ENCODE peak calls at places on chromosomes 13 and 19, in eight cellular contexts. I, L, H, K, X, Q, M and T are unnamed samples.

GRCh38 chr13:28569886-28570285 is 75.0 kb upstream of the FLT1 start:
- DNase-seq in I (no peak), L (no peak), H (no peak), K (no peak), X (no peak), Q (no peak), M (no peak), T (no peak)

GRCh38 chr13:110421696-110422395 is 114.8 kb downstream of the COL4A2 start:
- DNase-seq in I (no peak), L (no peak), H (no peak), K (no peak), X (no peak), Q (peak), M (no peak), T (no peak)

GRCh38 chr19:45450042-45450380 is 17.8 kb upstream of the FOSB start:
- DNase-seq in I (peak), L (no peak), H (no peak), K (peak), X (no peak), Q (no peak), M (no peak), T (no peak)

GRCh38 chr13:55001881-55002280 is 1973.3 kb downstream of the OLFM4 start:
- DNase-seq in I (no peak), L (no peak), H (no peak), K (no peak), X (no peak), Q (no peak), M (peak), T (no peak)

GRCh38 chr19:5042556-5042955 is 73.6 kb downstream of the KDM4B start:
- DNase-seq in I (no peak), L (no peak), H (no peak), K (no peak), X (no peak), Q (no peak), M (peak), T (peak)

GRCh38 chr19:45254044-45254531 is 3.0 kb downstream of the MARK4 start:
- DNase-seq in I (no peak), L (no peak), H (no peak), K (no peak), X (no peak), Q (no peak), M (peak), T (peak)

GRCh38 chr19:48283908-48284307 is 14.0 kb downstream of the ZNF114 start:
- DNase-seq in I (no peak), L (no peak), H (no peak), K (no peak), X (no peak), Q (peak), M (peak), T (no peak)

GRCh38 chr19:41218249-41218614 is 791 bp upstream of the AXL start:
- DNase-seq in I (no peak), L (no peak), H (no peak), K (no peak), X (no peak), Q (no peak), M (no peak), T (no peak)

GRCh38 chr13:112969692-112970338 is 801 bp downstream of the MCF2L start:
- DNase-seq in I (no peak), L (peak), H (no peak), K (no peak), X (no peak), Q (no peak), M (no peak), T (peak)

GRCh38 chr13:79079351-79079839 is 326.7 kb downstream of the RBM26 start:
- DNase-seq in I (no peak), L (no peak), H (no peak), K (no peak), X (no peak), Q (no peak), M (no peak), T (no peak)

GRCh38 chr13:33676045-33676699 is 141.8 kb upstream of the RFC3 start:
- DNase-seq in I (no peak), L (no peak), H (no peak), K (no peak), X (no peak), Q (peak), M (no peak), T (no peak)

GRCh38 chr13:100608906-100609305 is 20.3 kb upstream of the GGACT start:
- DNase-seq in I (no peak), L (no peak), H (no peak), K (no peak), X (no peak), Q (no peak), M (no peak), T (no peak)

GRCh38 chr13:82867284-82867683 is 1015.0 kb downstream of the SLITRK1 start:
- DNase-seq in I (no peak), L (no peak), H (no peak), K (no peak), X (no peak), Q (no peak), M (no peak), T (no peak)

GRCh38 chr13:51643114-51643881 is 59.0 kb downstream of the WDFY2 start:
- DNase-seq in I (no peak), L (no peak), H (no peak), K (no peak), X (no peak), Q (peak), M (peak), T (no peak)

GRCh38 chr13:31209172-31209818 is 9.5 kb downstream of the B3GLCT start:
- DNase-seq in I (no peak), L (peak), H (peak), K (no peak), X (no peak), Q (peak), M (peak), T (peak)

GRCh38 chr13:51396352-51396751 is 56.5 kb downstream of the INTS6 start:
- DNase-seq in I (no peak), L (no peak), H (no peak), K (no peak), X (no peak), Q (no peak), M (no peak), T (no peak)

GRCh38 chr13:79060216-79060615 is 345.8 kb downstream of the RBM26 start:
- DNase-seq in I (no peak), L (no peak), H (no peak), K (no peak), X (no peak), Q (no peak), M (peak), T (no peak)

GRCh38 chr19:42657551-42657950 is 62.8 kb upstream of the CEACAM8 start:
- DNase-seq in I (no peak), L (no peak), H (no peak), K (no peak), X (no peak), Q (no peak), M (no peak), T (no peak)

GRCh38 chr13:60020288-60020687 is 143.4 kb downstream of the DIAPH3 start:
- DNase-seq in I (no peak), L (no peak), H (no peak), K (no peak), X (no peak), Q (no peak), M (no peak), T (no peak)

GRCh38 chr13:82438320-82438719 is 1444.0 kb downstream of the SLITRK1 start:
- DNase-seq in I (no peak), L (no peak), H (no peak), K (no peak), X (no peak), Q (no peak), M (no peak), T (no peak)

GRCh38 chr19:11377237-11377636 is 2.8 kb downstream of the SWSAP1 start:
- DNase-seq in I (no peak), L (peak), H (no peak), K (no peak), X (no peak), Q (peak), M (no peak), T (no peak)

GRCh38 chr19:46453661-46454060 is 17.7 kb downstream of the PNMA8A start:
- DNase-seq in I (no peak), L (no peak), H (no peak), K (no peak), X (no peak), Q (no peak), M (no peak), T (no peak)

GRCh38 chr13:110575322-110576069 is 14.0 kb upstream of the RAB20 start:
- DNase-seq in I (no peak), L (no peak), H (peak), K (no peak), X (no peak), Q (peak), M (peak), T (peak)

GRCh38 chr19:42850981-42851717 is 28.4 kb downstream of the PSG1 start:
- DNase-seq in I (no peak), L (peak), H (peak), K (no peak), X (peak), Q (peak), M (no peak), T (no peak)

GRCh38 chr19:39516270-39516669 is 1.3 kb downstream of the SELENOV start:
- DNase-seq in I (no peak), L (no peak), H (no peak), K (no peak), X (no peak), Q (no peak), M (no peak), T (no peak)

GRCh38 chr19:39520541-39521204 is 5.7 kb downstream of the SELENOV start:
- DNase-seq in I (no peak), L (no peak), H (no peak), K (no peak), X (no peak), Q (no peak), M (no peak), T (no peak)

GRCh38 chr19:39517432-39517831 is 2.5 kb downstream of the SELENOV start:
- DNase-seq in I (no peak), L (no peak), H (no peak), K (no peak), X (no peak), Q (no peak), M (no peak), T (no peak)

GRCh38 chr19:39518975-39519374 is 4.0 kb downstream of the SELENOV start:
- DNase-seq in I (no peak), L (no peak), H (no peak), K (no peak), X (no peak), Q (no peak), M (no peak), T (peak)

DNA sequence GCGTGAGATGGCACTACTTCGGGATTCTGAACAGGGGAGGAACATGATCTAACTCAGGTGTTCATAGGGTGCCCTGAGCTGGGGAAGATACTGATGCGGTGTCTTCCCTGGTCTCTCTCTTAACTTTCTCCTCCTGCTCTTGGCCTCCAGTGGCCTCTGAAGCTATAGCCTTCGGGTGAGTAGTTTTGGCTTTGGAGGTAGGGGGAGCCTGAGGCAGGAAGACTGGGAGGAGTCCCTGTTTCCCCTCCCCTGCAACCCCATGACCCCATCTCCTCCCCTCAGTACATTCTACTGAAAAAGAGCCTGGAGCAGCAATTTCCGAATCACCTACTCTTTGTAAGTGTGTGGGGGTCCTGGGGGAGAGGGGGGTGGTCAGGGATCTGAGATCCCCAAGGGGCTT is 3.5 kb downstream of the SELENOV start:
- DNase-seq in I (no peak), L (no peak), H (no peak), K (no peak), X (no peak), Q (no peak), M (peak), T (peak)
- H3K4me3 ChIP-seq in I (no peak), L (no peak), H (no peak), K (no peak), X (no peak), Q (no peak), M (no peak), T (peak)

GRCh38 chr19:3403489-3404323 is 37.3 kb downstream of the NFIC start:
- DNase-seq in I (no peak), L (peak), H (peak), K (no peak), X (no peak), Q (peak), M (no peak), T (peak)
- H3K4me3 ChIP-seq in I (no peak), L (peak), H (peak), K (no peak), X (no peak), Q (peak), M (no peak), T (no peak)

DNA sequence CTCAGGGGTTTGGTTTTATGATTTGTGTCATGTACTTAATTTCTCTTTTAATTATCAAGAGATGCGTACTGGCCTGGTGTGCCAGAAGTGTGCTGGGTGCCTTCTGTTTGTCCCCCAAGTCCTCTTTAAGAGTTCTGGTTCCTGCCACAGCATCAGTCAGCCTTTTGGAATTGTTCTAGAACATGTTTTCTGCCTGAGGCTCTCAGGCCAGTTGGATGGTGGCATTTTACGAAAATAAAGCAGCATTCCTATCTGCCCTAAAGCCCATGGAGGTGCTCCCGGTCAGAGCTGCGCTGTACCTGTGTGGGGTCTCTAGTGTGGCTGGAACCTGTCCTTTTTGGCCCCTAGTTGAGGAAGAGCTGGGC is 54.1 kb downstream of the TSSK6 start:
- DNase-seq in I (no peak), L (no peak), H (no peak), K (no peak), X (no peak), Q (no peak), M (peak), T (no peak)
- H3K4me3 ChIP-seq in I (peak), L (no peak), H (no peak), K (peak), X (no peak), Q (no peak), M (no peak), T (no peak)

GRCh38 chr19:19471682-19472081 is 43.7 kb downstream of the TSSK6 start:
- DNase-seq in I (no peak), L (no peak), H (no peak), K (no peak), X (no peak), Q (no peak), M (no peak), T (no peak)

GRCh38 chr19:19475845-19476828 is 39.2 kb downstream of the TSSK6 start:
- DNase-seq in I (no peak), L (no peak), H (no peak), K (no peak), X (no peak), Q (peak), M (peak), T (peak)

GRCh38 chr19:19470579-19470978 is 44.8 kb downstream of the TSSK6 start:
- DNase-seq in I (no peak), L (no peak), H (no peak), K (no peak), X (no peak), Q (no peak), M (no peak), T (no peak)

GRCh38 chr19:19477705-19478383 is 37.5 kb downstream of the TSSK6 start:
- DNase-seq in I (no peak), L (no peak), H (no peak), K (no peak), X (no peak), Q (no peak), M (no peak), T (no peak)

DNA sequence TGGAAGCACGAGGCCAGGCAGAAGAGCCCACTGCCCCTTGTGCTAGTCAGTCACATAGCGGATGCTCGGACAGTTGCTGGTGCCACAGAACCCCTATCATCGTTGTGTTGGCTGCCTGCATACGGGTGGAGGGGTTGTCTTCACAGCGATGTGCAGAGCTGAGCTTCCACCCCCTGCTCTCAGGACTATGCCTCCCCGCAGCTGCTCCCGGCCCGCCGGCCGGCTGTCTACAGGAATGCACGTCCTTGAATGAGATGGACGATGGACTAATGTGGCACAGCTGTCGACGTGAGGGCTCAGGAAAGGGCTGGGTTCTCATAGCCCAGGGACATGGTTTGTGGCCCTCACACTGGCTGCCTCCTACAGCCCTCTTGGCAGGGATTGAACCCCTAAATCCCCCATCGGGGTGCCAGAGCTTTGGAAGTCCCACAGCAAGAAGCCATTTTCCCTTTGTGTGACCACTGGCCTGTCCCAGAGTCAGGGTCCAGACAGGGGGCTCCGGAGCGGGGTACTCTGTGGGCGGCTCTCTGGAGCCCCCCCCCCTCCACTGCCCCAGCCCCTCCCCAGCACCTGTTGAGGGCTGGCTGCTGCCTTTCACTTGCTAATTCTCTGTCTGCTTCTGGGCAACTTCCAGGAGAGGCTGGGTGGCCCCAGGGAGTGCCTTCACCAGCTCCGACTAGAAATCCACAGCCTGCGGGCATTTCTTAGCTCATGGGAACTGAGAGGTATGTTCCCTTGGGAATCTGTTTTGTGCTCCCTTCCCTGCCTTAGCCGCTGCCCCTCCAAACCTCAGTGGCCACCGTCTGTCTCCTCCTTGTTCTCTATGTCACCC is 40.2 kb downstream of the TSSK6 start:
- DNase-seq in I (no peak), L (no peak), H (no peak), K (no peak), X (no peak), Q (no peak), M (peak), T (peak)
- H3K4me3 ChIP-seq in I (no peak), L (no peak), H (no peak), K (no peak), X (no peak), Q (no peak), M (no peak), T (no peak)

DNA sequence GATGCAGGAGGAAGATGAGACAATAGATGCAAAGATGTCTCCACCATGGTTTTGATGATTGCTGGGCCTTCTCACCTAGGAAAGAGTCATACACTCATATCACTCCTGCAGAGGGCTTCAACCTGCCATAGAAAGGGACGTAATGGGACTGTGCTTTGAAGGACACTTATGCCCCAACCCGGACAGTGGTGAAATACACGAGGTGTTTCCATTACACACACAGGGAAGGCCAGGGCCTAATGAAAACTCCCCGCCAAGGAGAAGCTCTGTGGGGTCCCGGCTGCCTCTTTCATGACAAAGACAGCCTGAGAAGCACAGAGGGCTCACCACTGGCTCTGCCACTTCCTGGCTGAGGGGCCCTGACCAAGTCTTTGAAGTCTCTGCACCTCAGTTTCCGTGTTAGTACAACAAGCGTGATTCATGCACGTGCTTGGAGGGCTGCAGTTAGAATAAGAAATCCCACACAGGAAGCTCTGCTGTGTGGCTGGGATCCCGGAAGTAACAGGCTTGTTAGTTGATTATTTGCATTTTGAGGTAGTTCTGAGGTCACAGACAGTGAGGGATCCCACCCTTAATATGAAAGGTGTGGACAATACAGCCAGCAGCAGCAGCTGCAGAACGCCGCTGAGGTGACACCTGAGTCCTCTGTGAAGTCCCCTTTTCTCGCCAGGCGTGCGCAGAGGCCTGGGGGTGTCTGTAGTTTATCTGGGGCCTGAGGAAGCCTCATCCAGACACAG is 61.8 kb upstream of the ATP12A start:
- DNase-seq in I (peak), L (no peak), H (no peak), K (peak), X (no peak), Q (no peak), M (no peak), T (no peak)
- H3K4me3 ChIP-seq in I (no peak), L (no peak), H (no peak), K (no peak), X (no peak), Q (no peak), M (no peak), T (no peak)

GRCh38 chr13:96053003-96053703 is at the start of gene UGGT2:
- DNase-seq in I (no peak), L (peak), H (peak), K (no peak), X (no peak), Q (peak), M (peak), T (peak)
- H3K4me3 ChIP-seq in I (no peak), L (peak), H (peak), K (no peak), X (peak), Q (peak), M (peak), T (peak)

GRCh38 chr13:37207646-37208045 is 102.2 kb upstream of the CSNK1A1L start:
- DNase-seq in I (no peak), L (no peak), H (no peak), K (no peak), X (no peak), Q (peak), M (no peak), T (no peak)
- H3K4me3 ChIP-seq in I (no peak), L (no peak), H (peak), K (no peak), X (no peak), Q (no peak), M (no peak), T (no peak)

DNA sequence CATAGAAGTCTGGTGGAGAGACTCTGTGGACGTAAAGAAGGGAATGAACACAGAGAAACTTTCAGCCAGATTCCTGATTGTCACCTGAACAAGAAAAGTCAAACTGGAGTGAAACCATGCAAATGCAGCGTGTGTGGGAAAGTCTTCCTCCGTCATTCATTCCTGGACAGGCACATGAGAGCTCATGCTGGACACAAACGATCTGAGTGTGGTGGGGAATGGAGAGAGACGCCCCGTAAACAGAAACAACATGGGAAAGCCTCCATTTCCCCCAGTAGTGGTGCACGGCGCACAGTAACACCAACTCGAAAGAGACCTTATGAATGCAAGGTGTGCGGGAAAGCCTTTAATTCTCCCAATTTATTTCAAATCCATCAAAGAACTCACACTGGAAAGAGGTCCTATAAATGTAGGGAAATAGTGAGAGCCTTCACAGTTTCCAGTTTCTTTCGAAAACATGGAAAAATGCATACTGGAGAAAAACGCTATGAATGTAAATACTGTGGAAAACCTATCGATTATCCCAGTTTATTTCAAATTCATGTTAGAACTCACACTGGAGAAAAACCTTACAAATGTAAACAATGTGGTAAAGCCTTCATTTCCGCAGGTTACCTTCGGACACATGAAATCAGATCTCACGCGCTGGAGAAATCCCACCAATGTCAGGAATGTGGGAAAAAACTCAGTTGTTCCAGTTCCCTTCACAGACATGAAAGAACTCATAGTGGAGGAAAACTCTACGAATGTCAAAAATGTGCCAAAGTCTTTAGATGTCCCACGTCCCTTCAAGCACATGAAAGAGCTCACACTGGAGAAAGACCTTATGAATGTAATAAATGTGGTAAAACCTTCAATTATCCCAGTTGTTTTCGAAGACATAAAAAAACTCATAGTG is 10.8 kb downstream of the ZNF101 start:
- DNase-seq in I (no peak), L (no peak), H (no peak), K (no peak), X (no peak), Q (no peak), M (no peak), T (no peak)
- H3K4me3 ChIP-seq in I (peak), L (no peak), H (no peak), K (peak), X (no peak), Q (no peak), M (no peak), T (no peak)